ENCODE peak calls at places on chromosomes 13 and 19, in seven cellular contexts. One of them, this sample, is unnamed.

GRCh38 chr13:110640591-110641029 is 25.3 kb downstream of the NAXD start:
- DNase-seq in CD4-positive, alpha-beta T cell: no peak
- DNase-seq in heart left ventricle: peak; percentile 48
- DNase-seq in GM12865: no peak
- DNase-seq in esophagus muscularis mucosa: no peak
- DNase-seq in psoas muscle: no peak
- DNase-seq in WTC11: no peak
- DNase-seq in this sample: no peak

GRCh38 chr19:17248011-17248776 is 2.5 kb upstream of the NR2F6 start:
- DNase-seq in CD4-positive, alpha-beta T cell: no peak
- DNase-seq in WTC11: peak; percentile 81
- DNase-seq in heart left ventricle: no peak
- DNase-seq in psoas muscle: no peak
- DNase-seq in esophagus muscularis mucosa: no peak
- DNase-seq in GM12865: no peak
- DNase-seq in this sample: peak; percentile 63

GRCh38 chr13:113970810-113971470 is 2.9 kb downstream of the C13orf46 start:
- DNase-seq in WTC11: peak; percentile 12
- DNase-seq in CD4-positive, alpha-beta T cell: no peak
- DNase-seq in esophagus muscularis mucosa: no peak
- DNase-seq in psoas muscle: peak; percentile 50
- DNase-seq in GM12865: no peak
- DNase-seq in heart left ventricle: peak; percentile 44
- DNase-seq in this sample: no peak

GRCh38 chr13:112976526-112976925 is 7.5 kb downstream of the MCF2L start:
- DNase-seq in esophagus muscularis mucosa: no peak
- DNase-seq in CD4-positive, alpha-beta T cell: no peak
- DNase-seq in WTC11: no peak
- DNase-seq in heart left ventricle: no peak
- DNase-seq in GM12865: no peak
- DNase-seq in psoas muscle: no peak
- DNase-seq in this sample: no peak

GRCh38 chr13:112968380-112968909 is 569 bp upstream of the MCF2L start:
- DNase-seq in heart left ventricle: no peak
- DNase-seq in GM12865: peak; percentile 1
- DNase-seq in psoas muscle: no peak
- DNase-seq in esophagus muscularis mucosa: no peak
- DNase-seq in WTC11: no peak
- DNase-seq in CD4-positive, alpha-beta T cell: peak; percentile 41
- DNase-seq in this sample: no peak

GRCh38 chr13:98905199-98905598 is 72.7 kb downstream of the DOCK9 start:
- DNase-seq in psoas muscle: no peak
- DNase-seq in GM12865: no peak
- DNase-seq in esophagus muscularis mucosa: no peak
- DNase-seq in CD4-positive, alpha-beta T cell: no peak
- DNase-seq in heart left ventricle: no peak
- DNase-seq in WTC11: no peak
- DNase-seq in this sample: no peak

GRCh38 chr13:93318538-93318937 is 91.9 kb downstream of the GPC6 start:
- DNase-seq in WTC11: no peak
- DNase-seq in psoas muscle: no peak
- DNase-seq in GM12865: no peak
- DNase-seq in esophagus muscularis mucosa: no peak
- DNase-seq in CD4-positive, alpha-beta T cell: no peak
- DNase-seq in heart left ventricle: no peak
- DNase-seq in this sample: no peak

GRCh38 chr13:91045351-91046034 is 302.0 kb upstream of the MIR17HG start:
- DNase-seq in CD4-positive, alpha-beta T cell: no peak
- DNase-seq in heart left ventricle: no peak
- DNase-seq in psoas muscle: no peak
- DNase-seq in WTC11: no peak
- DNase-seq in esophagus muscularis mucosa: no peak
- DNase-seq in GM12865: peak; percentile 7
- DNase-seq in this sample: no peak

GRCh38 chr13:75861786-75862185 is 225.7 kb downstream of the LMO7 start:
- DNase-seq in CD4-positive, alpha-beta T cell: no peak
- DNase-seq in psoas muscle: no peak
- DNase-seq in GM12865: no peak
- DNase-seq in WTC11: no peak
- DNase-seq in heart left ventricle: no peak
- DNase-seq in esophagus muscularis mucosa: no peak
- DNase-seq in this sample: no peak

GRCh38 chr13:109628251-109628699 is 158.1 kb downstream of the IRS2 start:
- DNase-seq in WTC11: no peak
- DNase-seq in GM12865: no peak
- DNase-seq in CD4-positive, alpha-beta T cell: no peak
- DNase-seq in esophagus muscularis mucosa: no peak
- DNase-seq in psoas muscle: no peak
- DNase-seq in heart left ventricle: no peak
- DNase-seq in this sample: no peak

GRCh38 chr13:99702687-99703319 is 201.5 kb downstream of the TM9SF2 start:
- DNase-seq in WTC11: peak; percentile 38
- DNase-seq in psoas muscle: no peak
- DNase-seq in heart left ventricle: no peak
- DNase-seq in esophagus muscularis mucosa: no peak
- DNase-seq in CD4-positive, alpha-beta T cell: no peak
- DNase-seq in GM12865: no peak
- DNase-seq in this sample: no peak

GRCh38 chr13:93502987-93503386 is 276.4 kb downstream of the GPC6 start:
- DNase-seq in WTC11: no peak
- DNase-seq in esophagus muscularis mucosa: no peak
- DNase-seq in CD4-positive, alpha-beta T cell: no peak
- DNase-seq in heart left ventricle: no peak
- DNase-seq in psoas muscle: no peak
- DNase-seq in GM12865: no peak
- DNase-seq in this sample: no peak

GRCh38 chr13:75636339-75637095 is 387 bp downstream of the LMO7 start:
- DNase-seq in GM12865: peak; percentile 65
- DNase-seq in psoas muscle: peak; percentile 25
- DNase-seq in heart left ventricle: no peak
- DNase-seq in esophagus muscularis mucosa: no peak
- DNase-seq in CD4-positive, alpha-beta T cell: peak; percentile 41
- DNase-seq in WTC11: peak; percentile 57
- DNase-seq in this sample: no peak

GRCh38 chr19:6724631-6725185 is 4.3 kb upstream of the C3 start:
- DNase-seq in GM12865: no peak
- DNase-seq in WTC11: no peak
- DNase-seq in psoas muscle: no peak
- DNase-seq in CD4-positive, alpha-beta T cell: no peak
- DNase-seq in esophagus muscularis mucosa: no peak
- DNase-seq in heart left ventricle: no peak
- DNase-seq in this sample: no peak

GRCh38 chr13:95317037-95317989 is 16.1 kb upstream of the ABCC4 start:
- DNase-seq in psoas muscle: no peak
- DNase-seq in heart left ventricle: no peak
- DNase-seq in esophagus muscularis mucosa: no peak
- DNase-seq in GM12865: no peak
- DNase-seq in WTC11: no peak
- DNase-seq in CD4-positive, alpha-beta T cell: no peak
- DNase-seq in this sample: no peak

GRCh38 chr13:41588899-41589298 is 131.5 kb downstream of the RGCC start:
- DNase-seq in CD4-positive, alpha-beta T cell: no peak
- DNase-seq in WTC11: no peak
- DNase-seq in esophagus muscularis mucosa: no peak
- DNase-seq in heart left ventricle: no peak
- DNase-seq in GM12865: no peak
- DNase-seq in psoas muscle: no peak
- DNase-seq in this sample: no peak

GRCh38 chr13:29849071-29849541 is 1.3 kb downstream of the UBL3 start:
- DNase-seq in psoas muscle: no peak
- DNase-seq in esophagus muscularis mucosa: no peak
- DNase-seq in GM12865: peak; percentile 37
- DNase-seq in heart left ventricle: peak; percentile 20
- DNase-seq in WTC11: no peak
- DNase-seq in CD4-positive, alpha-beta T cell: peak; percentile 8
- DNase-seq in this sample: no peak

GRCh38 chr19:32814046-32814445 is 55.5 kb downstream of the SLC7A9 start:
- DNase-seq in GM12865: no peak
- DNase-seq in esophagus muscularis mucosa: no peak
- DNase-seq in psoas muscle: no peak
- DNase-seq in WTC11: peak; percentile 22
- DNase-seq in CD4-positive, alpha-beta T cell: no peak
- DNase-seq in heart left ventricle: no peak
- DNase-seq in this sample: no peak

GRCh38 chr13:21016487-21016886 is 44.9 kb downstream of the LATS2 start:
- DNase-seq in heart left ventricle: no peak
- DNase-seq in CD4-positive, alpha-beta T cell: no peak
- DNase-seq in WTC11: no peak
- DNase-seq in GM12865: no peak
- DNase-seq in psoas muscle: no peak
- DNase-seq in esophagus muscularis mucosa: no peak
- DNase-seq in this sample: no peak

GRCh38 chr13:99004931-99005330 is 27.1 kb upstream of the DOCK9 start:
- DNase-seq in CD4-positive, alpha-beta T cell: no peak
- DNase-seq in GM12865: no peak
- DNase-seq in heart left ventricle: no peak
- DNase-seq in WTC11: no peak
- DNase-seq in psoas muscle: no peak
- DNase-seq in esophagus muscularis mucosa: no peak
- DNase-seq in this sample: no peak

GRCh38 chr13:110097013-110097412 is 209.9 kb downstream of the COL4A1 start:
- DNase-seq in CD4-positive, alpha-beta T cell: no peak
- DNase-seq in psoas muscle: no peak
- DNase-seq in esophagus muscularis mucosa: no peak
- DNase-seq in heart left ventricle: no peak
- DNase-seq in GM12865: no peak
- DNase-seq in WTC11: no peak
- DNase-seq in this sample: no peak

GRCh38 chr19:12580180-12580694 is 29.0 kb upstream of the ZNF564 start:
- DNase-seq in WTC11: no peak
- DNase-seq in CD4-positive, alpha-beta T cell: no peak
- DNase-seq in psoas muscle: no peak
- DNase-seq in esophagus muscularis mucosa: no peak
- DNase-seq in GM12865: no peak
- DNase-seq in heart left ventricle: no peak
- DNase-seq in this sample: no peak

GRCh38 chr19:7199613-7200533 is 94.3 kb downstream of the INSR start:
- DNase-seq in psoas muscle: no peak
- DNase-seq in WTC11: no peak
- DNase-seq in esophagus muscularis mucosa: no peak
- DNase-seq in heart left ventricle: no peak
- DNase-seq in CD4-positive, alpha-beta T cell: no peak
- DNase-seq in GM12865: no peak
- DNase-seq in this sample: no peak

GRCh38 chr19:3507371-3508120 is 1.4 kb downstream of the FZR1 start:
- DNase-seq in esophagus muscularis mucosa: no peak
- DNase-seq in CD4-positive, alpha-beta T cell: peak; percentile 24
- DNase-seq in GM12865: no peak
- DNase-seq in heart left ventricle: no peak
- DNase-seq in WTC11: peak; percentile 42
- DNase-seq in psoas muscle: no peak
- DNase-seq in this sample: no peak

GRCh38 chr19:8655340-8655709 is 24.9 kb downstream of the NFILZ start:
- DNase-seq in esophagus muscularis mucosa: no peak
- DNase-seq in psoas muscle: no peak
- DNase-seq in CD4-positive, alpha-beta T cell: peak; percentile 19
- DNase-seq in GM12865: peak; percentile 10
- DNase-seq in heart left ventricle: no peak
- DNase-seq in WTC11: no peak
- DNase-seq in this sample: no peak

GRCh38 chr13:49419292-49419691 is 24.6 kb downstream of the CAB39L start:
- DNase-seq in GM12865: no peak
- DNase-seq in esophagus muscularis mucosa: no peak
- DNase-seq in WTC11: no peak
- DNase-seq in psoas muscle: no peak
- DNase-seq in CD4-positive, alpha-beta T cell: no peak
- DNase-seq in heart left ventricle: no peak
- DNase-seq in this sample: no peak

GRCh38 chr19:37303591-37304171 is 67.2 kb upstream of the ZNF527 start:
- DNase-seq in WTC11: no peak
- DNase-seq in CD4-positive, alpha-beta T cell: no peak
- DNase-seq in heart left ventricle: no peak
- DNase-seq in esophagus muscularis mucosa: no peak
- DNase-seq in psoas muscle: no peak
- DNase-seq in GM12865: no peak
- DNase-seq in this sample: no peak

GRCh38 chr19:54208784-54209057 is 8.1 kb downstream of the RPS9 start:
- DNase-seq in GM12865: peak; percentile 67
- DNase-seq in psoas muscle: no peak
- DNase-seq in CD4-positive, alpha-beta T cell: no peak
- DNase-seq in heart left ventricle: no peak
- DNase-seq in WTC11: no peak
- DNase-seq in esophagus muscularis mucosa: no peak
- DNase-seq in this sample: no peak

GRCh38 chr13:26989261-26990007 is 182.2 kb downstream of the USP12 start:
- DNase-seq in WTC11: no peak
- DNase-seq in GM12865: no peak
- DNase-seq in heart left ventricle: no peak
- DNase-seq in psoas muscle: no peak
- DNase-seq in CD4-positive, alpha-beta T cell: no peak
- DNase-seq in esophagus muscularis mucosa: no peak
- DNase-seq in this sample: no peak

GRCh38 chr13:80923907-80924306 is 583.0 kb upstream of the SPRY2 start:
- DNase-seq in heart left ventricle: no peak
- DNase-seq in WTC11: peak; percentile 12
- DNase-seq in GM12865: no peak
- DNase-seq in psoas muscle: no peak
- DNase-seq in esophagus muscularis mucosa: no peak
- DNase-seq in CD4-positive, alpha-beta T cell: no peak
- DNase-seq in this sample: no peak
- TF ChIP-seq CTCF in heart left ventricle: peak; percentile 27
- TF ChIP-seq CTCF in WTC11: no peak
- TF ChIP-seq CTCF in GM12865: no peak
- TF ChIP-seq CTCF in psoas muscle: no peak
- TF ChIP-seq CTCF in esophagus muscularis mucosa: peak; percentile 7
- TF ChIP-seq CTCF in CD4-positive, alpha-beta T cell: no peak
- TF ChIP-seq CTCF in this sample: peak; percentile 36

GRCh38 chr13:25109341-25109740 is 13.4 kb downstream of the PABPC3 start:
- DNase-seq in GM12865: no peak
- DNase-seq in psoas muscle: no peak
- DNase-seq in CD4-positive, alpha-beta T cell: no peak
- DNase-seq in esophagus muscularis mucosa: peak; percentile 21
- DNase-seq in heart left ventricle: no peak
- DNase-seq in WTC11: no peak
- DNase-seq in this sample: no peak
- TF ChIP-seq CTCF in GM12865: no peak
- TF ChIP-seq CTCF in psoas muscle: no peak
- TF ChIP-seq CTCF in CD4-positive, alpha-beta T cell: no peak
- TF ChIP-seq CTCF in esophagus muscularis mucosa: no peak
- TF ChIP-seq CTCF in heart left ventricle: no peak
- TF ChIP-seq CTCF in WTC11: no peak
- TF ChIP-seq CTCF in this sample: no peak

DNA sequence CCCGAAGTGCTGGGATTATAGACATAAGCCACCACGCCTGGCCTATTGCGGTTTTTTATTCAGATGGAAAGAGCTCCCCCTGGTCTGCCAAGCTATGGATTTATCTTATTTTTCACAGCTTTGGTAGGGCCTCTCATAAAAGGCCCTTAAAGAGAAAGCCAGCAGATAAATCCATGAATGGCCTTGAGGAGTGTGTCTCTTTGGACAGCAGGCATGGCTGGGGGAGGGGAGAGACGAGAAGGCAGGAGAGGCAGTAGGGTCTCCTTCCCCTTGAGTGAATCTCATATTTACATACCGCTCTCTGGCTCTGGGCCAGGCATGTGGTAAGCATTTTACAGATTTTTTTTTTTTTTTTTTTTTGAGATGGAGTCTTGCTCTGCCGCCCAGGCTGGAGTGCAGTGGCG is 25.2 kb downstream of the MARK4 start:
- DNase-seq in psoas muscle: no peak
- DNase-seq in heart left ventricle: no peak
- DNase-seq in GM12865: no peak
- DNase-seq in esophagus muscularis mucosa: no peak
- DNase-seq in WTC11: no peak
- DNase-seq in CD4-positive, alpha-beta T cell: no peak
- DNase-seq in this sample: no peak
- TF ChIP-seq CTCF in psoas muscle: no peak
- TF ChIP-seq CTCF in heart left ventricle: no peak
- TF ChIP-seq CTCF in GM12865: no peak
- TF ChIP-seq CTCF in esophagus muscularis mucosa: no peak
- TF ChIP-seq CTCF in WTC11: no peak
- TF ChIP-seq CTCF in CD4-positive, alpha-beta T cell: no peak
- TF ChIP-seq CTCF in this sample: no peak

GRCh38 chr19:10478903-10479384 is 24.2 kb downstream of the KEAP1 start:
- DNase-seq in WTC11: peak; percentile 94
- DNase-seq in heart left ventricle: peak; percentile 94
- DNase-seq in CD4-positive, alpha-beta T cell: peak; percentile 84
- DNase-seq in esophagus muscularis mucosa: peak; percentile 98
- DNase-seq in psoas muscle: peak; percentile 93
- DNase-seq in GM12865: peak; percentile 58
- DNase-seq in this sample: peak; percentile 61
- TF ChIP-seq CTCF in WTC11: peak; percentile 77
- TF ChIP-seq CTCF in heart left ventricle: peak; percentile 89
- TF ChIP-seq CTCF in CD4-positive, alpha-beta T cell: peak; percentile 93
- TF ChIP-seq CTCF in esophagus muscularis mucosa: peak; percentile 73
- TF ChIP-seq CTCF in psoas muscle: peak; percentile 78
- TF ChIP-seq CTCF in GM12865: peak; percentile 37
- TF ChIP-seq CTCF in this sample: peak; percentile 67

This sample was measured in neural crest cell.